ENCODE peak calls at places on chromosomes 5 and 9, in six cellular contexts. C is esophagus squamous epithelium, U is fibroblast of pulmonary artery, D is coronary artery, W is cardiac fibroblast, P is psoas muscle. X is an unnamed sample.

GRCh38 chr9:133160742-133161541 is 2.8 kb downstream of the GBGT1 start:
- DNase-seq in W (peak), U (peak), P (peak), C (no peak), D (peak), X (peak)

GRCh38 chr5:158084292-158084691 is 225.3 kb upstream of the CLINT1 start:
- DNase-seq in P (no peak), W (no peak), C (no peak), U (no peak), D (no peak), X (peak)

GRCh38 chr9:33619666-33620404 is 95.8 kb downstream of the ANKRD18B start:
- DNase-seq in C (no peak), U (peak), D (no peak), P (no peak), W (peak), X (peak)

GRCh38 chr5:856531-857425 is 6.0 kb upstream of the ZDHHC11 start:
- DNase-seq in C (no peak), P (peak), U (peak), W (no peak), D (no peak), X (no peak)

GRCh38 chr5:39106332-39106731 is 32.1 kb upstream of the RICTOR start:
- DNase-seq in C (no peak), W (peak), P (no peak), D (no peak), U (peak), X (peak)

GRCh38 chr5:138869763-138870500 is 5.2 kb downstream of the LRRTM2 start:
- DNase-seq in U (peak), C (no peak), W (peak), P (no peak), D (no peak), X (peak)

GRCh38 chr9:137253717-137254623 is 1.2 kb upstream of the NELFB start:
- DNase-seq in C (no peak), P (no peak), W (peak), D (no peak), U (no peak), X (no peak)

GRCh38 chr9:591292-591691 is 250.2 kb upstream of the DMRT1 start:
- DNase-seq in C (no peak), U (peak), D (no peak), P (peak), W (no peak), X (no peak)

GRCh38 chr5:23994581-23995370 is 487.4 kb downstream of the PRDM9 start:
- DNase-seq in D (no peak), W (no peak), U (no peak), P (no peak), C (no peak), X (no peak)

GRCh38 chr9:91948061-91948422 is 2.0 kb downstream of the ROR2 start:
- DNase-seq in P (no peak), C (no peak), W (no peak), U (peak), D (no peak), X (peak)

GRCh38 chr9:84703793-84704192 is 34.3 kb downstream of the NTRK2 start:
- DNase-seq in D (no peak), P (no peak), W (no peak), C (no peak), U (no peak), X (no peak)

GRCh38 chr9:38084556-38084880 is 15.5 kb upstream of the SHB start:
- DNase-seq in C (no peak), P (no peak), U (no peak), D (peak), W (no peak), X (no peak)

GRCh38 chr5:102715405-102715804 is 39.7 kb upstream of the PAM start:
- DNase-seq in U (peak), P (no peak), W (peak), C (no peak), D (no peak), X (peak)

GRCh38 chr5:86968311-86968753 is 299.4 kb upstream of the RASA1 start:
- DNase-seq in P (peak), C (no peak), D (no peak), W (peak), U (peak), X (peak)

GRCh38 chr5:83321656-83322055 is 149.9 kb upstream of the VCAN start:
- DNase-seq in U (peak), W (peak), D (no peak), P (no peak), C (no peak), X (peak)

GRCh38 chr5:119009131-119009530 is 20.8 kb upstream of the DTWD2 start:
- DNase-seq in U (no peak), P (no peak), D (no peak), W (no peak), C (no peak), X (no peak)

GRCh38 chr5:60594715-60595114 is 105.3 kb downstream of the DEPDC1B start:
- DNase-seq in U (no peak), D (no peak), W (no peak), P (no peak), C (no peak), X (no peak)

GRCh38 chr9:35732185-35733108 is at the start of the genes CREB3 and TLN1:
- DNase-seq in W (peak), P (peak), D (peak), U (peak), C (peak), X (peak)

GRCh38 chr9:35730486-35730854 is 1.5 kb downstream of the TLN1 start:
- DNase-seq in U (no peak), W (peak), D (no peak), P (no peak), C (no peak), X (no peak)

GRCh38 chr9:35734096-35734495 is 1.6 kb downstream of the CREB3 start:
- DNase-seq in C (no peak), D (no peak), P (no peak), W (peak), U (no peak), X (no peak)

GRCh38 chr9:35731415-35732184 is 395 bp downstream of the TLN1 start:
- DNase-seq in C (no peak), D (no peak), P (no peak), U (no peak), W (no peak), X (peak)

GRCh38 chr9:35733109-35733541 is 659 bp downstream of the CREB3 start:
- DNase-seq in U (peak), P (no peak), D (no peak), C (no peak), W (peak), X (peak)
- TF ChIP-seq CTCF in U (no peak), P (no peak), D (no peak), C (no peak), W (no peak), X (no peak)

GRCh38 chr5:177364159-177364962 is 6.6 kb downstream of the RGS14 start:
- DNase-seq in P (no peak), D (no peak), W (no peak), C (no peak), U (peak), X (no peak)

GRCh38 chr5:177366528-177367322 is 9.0 kb downstream of the RGS14 start:
- DNase-seq in C (no peak), P (peak), D (peak), W (peak), U (peak), X (peak)

GRCh38 chr5:177367981-177368960 is 10.5 kb downstream of the RGS14 start:
- DNase-seq in W (no peak), D (no peak), C (no peak), U (no peak), P (no peak), X (no peak)

GRCh38 chr5:177367323-177367848 is 9.7 kb downstream of the RGS14 start:
- DNase-seq in U (no peak), D (peak), W (no peak), P (no peak), C (no peak), X (no peak)

DNA sequence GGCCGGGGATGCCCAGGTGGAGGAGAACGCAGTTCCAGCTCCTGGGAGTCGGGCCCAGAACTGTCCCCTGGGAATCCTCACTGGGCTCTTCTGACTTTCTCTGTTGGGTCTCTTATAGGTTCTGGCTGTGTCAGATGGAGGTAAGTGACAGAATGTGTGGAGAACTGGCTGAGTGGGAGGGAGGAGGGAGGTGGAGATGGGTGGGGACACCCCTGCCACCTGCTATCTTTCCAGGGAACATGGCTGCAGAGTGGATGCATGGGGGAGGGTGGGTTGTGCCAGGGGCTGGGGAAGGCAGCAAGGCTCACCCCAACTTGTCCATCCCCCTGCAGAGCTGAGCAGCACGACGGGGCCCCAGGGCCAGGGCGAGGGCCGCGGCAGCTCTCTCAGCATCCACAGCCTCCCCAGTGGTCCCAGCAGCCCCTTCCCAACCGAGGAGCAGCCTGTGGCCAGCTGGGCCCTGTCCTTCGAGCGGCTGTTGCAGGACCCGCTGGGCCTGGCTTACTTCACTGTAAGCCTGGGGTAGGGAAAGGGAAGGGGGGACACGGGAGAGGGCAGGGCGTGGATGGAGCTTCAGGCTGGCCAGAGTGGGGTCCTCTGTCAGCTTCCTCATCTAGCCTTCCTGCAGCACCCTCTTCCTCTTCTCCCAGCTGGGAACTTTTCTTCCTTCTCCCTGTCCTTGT is 8.3 kb downstream of the RGS14 start:
- DNase-seq in D (no peak), U (no peak), P (no peak), W (no peak), C (no peak), X (no peak)
- H3K4me3 ChIP-seq in D (no peak), U (no peak), P (peak), W (no peak), C (peak), X (no peak)

GRCh38 chr5:176812269-176813259 is 2.2 kb downstream of the UNC5A start:
- DNase-seq in C (no peak), W (peak), D (no peak), U (peak), P (no peak), X (peak)
- TF ChIP-seq CTCF in C (no peak), W (peak), D (no peak), U (peak), P (peak), X (peak)

DNA sequence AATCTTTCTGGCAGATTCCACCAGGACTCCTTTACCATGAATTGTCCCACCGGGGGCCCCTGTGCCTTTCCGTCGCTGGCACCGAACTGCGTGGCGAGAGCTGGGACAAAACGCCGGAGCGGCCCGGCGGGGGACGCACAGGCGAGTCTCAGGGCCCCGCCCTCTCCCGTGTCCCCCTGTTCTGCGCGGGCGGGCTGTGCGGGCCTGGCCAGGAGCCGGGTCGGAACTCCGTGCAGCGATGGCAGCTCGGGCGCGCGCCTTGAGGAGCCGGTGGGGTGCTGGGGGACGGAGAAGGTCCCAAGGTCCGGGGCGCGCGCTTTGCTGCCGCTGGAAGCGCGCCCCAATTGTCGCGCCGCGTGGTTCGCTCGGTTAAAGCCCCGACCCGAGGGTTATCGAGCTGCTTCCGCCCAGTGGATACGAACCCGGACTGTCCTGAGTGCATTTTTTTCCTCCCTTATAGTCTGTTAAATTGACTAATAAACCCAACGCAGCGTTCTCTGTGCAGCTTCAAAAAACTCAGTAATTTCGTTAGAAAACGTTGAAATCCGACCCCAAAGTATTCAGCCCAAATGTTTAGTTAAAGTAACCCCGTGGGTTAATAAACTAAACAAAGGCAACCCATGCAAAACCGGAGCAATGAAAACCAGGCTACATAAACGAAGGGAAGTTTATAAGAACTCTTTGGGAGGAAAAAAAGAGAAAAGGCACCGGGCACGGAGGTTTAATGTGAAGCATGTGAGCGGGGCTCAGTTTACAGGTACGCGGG is 125.4 kb downstream of the TMEM174 start:
- DNase-seq in P (no peak), U (no peak), C (no peak), W (peak), D (no peak), X (peak)
- H3K4me3 ChIP-seq in P (peak), U (no peak), C (peak), W (no peak), D (peak), X (no peak)

DNA sequence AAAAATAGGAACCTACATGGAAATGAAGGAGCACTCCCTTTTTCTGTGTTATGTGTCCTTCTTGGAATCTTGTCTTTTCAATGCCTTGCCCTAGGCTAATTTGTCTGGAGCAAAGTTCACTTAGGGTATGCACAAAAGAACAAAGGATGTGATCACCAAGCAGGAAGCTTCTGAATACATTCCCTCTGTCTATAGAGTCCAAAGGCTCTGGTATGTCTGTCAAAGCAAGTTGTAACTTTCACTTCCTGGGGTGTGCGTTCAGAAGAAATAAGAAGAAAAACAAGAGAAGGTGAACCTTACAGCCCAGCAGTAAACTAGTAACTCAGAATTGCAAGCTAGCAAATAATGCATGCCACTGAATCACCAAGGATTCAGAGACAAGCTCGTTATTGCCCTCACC is 31.7 kb upstream of the CDH6 start:
- DNase-seq in C (no peak), D (no peak), P (no peak), W (peak), U (no peak), X (no peak)
- TF ChIP-seq CTCF in C (no peak), D (no peak), P (no peak), W (no peak), U (no peak), X (no peak)

DNA sequence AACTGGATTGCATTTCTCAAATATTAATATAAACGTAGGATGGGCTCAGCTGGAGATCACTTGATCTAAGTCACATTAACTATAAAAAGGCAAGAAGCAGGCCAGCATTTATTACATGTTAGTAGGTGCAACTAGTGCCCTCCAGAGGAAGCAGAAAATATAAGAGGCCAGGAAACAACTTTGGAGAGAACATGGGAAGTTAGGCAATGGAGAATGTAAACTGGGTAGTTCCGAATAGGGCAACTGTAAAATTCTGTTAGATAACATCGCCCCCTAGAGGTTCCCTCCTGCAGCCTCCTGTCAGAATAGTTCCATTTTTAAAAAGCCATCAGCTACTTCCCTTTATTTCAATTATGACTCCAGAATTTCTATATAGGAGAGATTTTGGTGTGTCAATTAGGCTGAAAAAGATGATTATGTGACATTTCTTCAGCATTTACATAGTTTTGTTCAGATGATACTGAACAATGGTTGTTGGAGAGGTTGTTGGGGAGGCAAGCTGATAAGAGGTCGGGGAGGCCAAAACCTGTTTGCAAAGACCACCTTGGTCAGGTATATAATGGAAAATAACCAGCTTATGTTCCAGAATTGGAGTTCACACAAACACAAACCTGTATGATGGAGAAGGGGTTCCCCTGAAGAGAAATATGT is 22.4 kb downstream of the CCL28 start:
- DNase-seq in U (peak), D (no peak), C (no peak), W (peak), P (no peak), X (peak)
- H3K4me3 ChIP-seq in U (no peak), D (no peak), C (no peak), W (no peak), P (no peak), X (no peak)